ENCODE peak calls at places on chromosomes 11 and 22, in four cellular contexts. M is esophagus squamous epithelium, S is adrenal gland, E is astrocyte. Y is an unnamed sample. For H3K27me3, the result is how much of the 10 kb centered on the place peaks cover.

GRCh38 chr11:86717817-86718501 is 45.5 kb upstream of the ME3 start:
- DNase-seq in M (no peak), S (no peak), E (no peak), Y (no peak)

GRCh38 chr11:65182258-65183170 is 786 bp downstream of the CAPN1 start:
- DNase-seq in M (no peak), S (peak), E (no peak), Y (peak)

GRCh38 chr11:122673706-122674105 is 18.2 kb downstream of the UBASH3B start:
- DNase-seq in M (no peak), S (no peak), E (peak), Y (no peak)

GRCh38 chr22:31083377-31083768 is 2.3 kb downstream of the SMTN start:
- DNase-seq in M (no peak), S (no peak), E (no peak), Y (no peak)

GRCh38 chr22:24768537-24769374 is 5.8 kb downstream of the PIWIL3 start:
- DNase-seq in M (no peak), S (peak), E (peak), Y (peak)

GRCh38 chr11:120555433-120555773 is 43.9 kb downstream of the GRIK4 start:
- DNase-seq in M (no peak), S (no peak), E (no peak), Y (no peak)

GRCh38 chr11:22165799-22166548 is 26.9 kb upstream of the ANO5 start:
- DNase-seq in M (no peak), S (no peak), E (no peak), Y (no peak)

GRCh38 chr11:24437123-24437522 is 59.7 kb upstream of the LUZP2 start:
- DNase-seq in M (no peak), S (no peak), E (no peak), Y (no peak)

DNA sequence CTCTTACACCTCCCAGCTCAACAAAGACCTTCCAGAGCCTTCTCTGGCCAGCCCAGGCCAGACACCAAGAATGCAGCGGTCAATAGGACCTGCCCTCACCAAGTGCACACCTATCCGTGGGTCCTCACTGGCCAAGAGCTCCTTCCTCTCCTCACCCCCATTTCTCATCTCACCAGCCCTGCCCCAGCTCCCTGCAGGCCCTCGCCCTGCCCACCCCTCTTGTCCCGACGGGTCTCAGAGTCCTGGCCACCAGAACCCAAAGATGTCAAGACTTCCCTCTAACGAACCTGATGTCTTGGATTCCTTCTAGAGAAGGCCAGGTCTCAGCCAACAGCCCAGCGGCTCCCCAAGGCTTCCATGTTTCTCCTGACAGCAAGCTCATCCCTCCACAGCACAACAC is 43.6 kb downstream of the IGF2 start:
- DNase-seq in M (no peak), S (no peak), E (no peak), Y (no peak)
- H3K4me3 ChIP-seq in M (no peak), S (no peak), E (no peak), Y (no peak)

GRCh38 chr22:32870474-32870873 is 69.0 kb downstream of the TIMP3 start:
- DNase-seq in M (no peak), S (no peak), E (no peak), Y (no peak)
- TF ChIP-seq CTCF in M (no peak), S (no peak), E (no peak), Y (no peak)

GRCh38 chr22:45882881-45883810 is 93.8 kb downstream of the WNT7B start:
- DNase-seq in M (no peak), S (no peak), E (no peak), Y (no peak)

GRCh38 chr22:45880732-45881523 is 96.0 kb downstream of the WNT7B start:
- DNase-seq in M (no peak), S (no peak), E (no peak), Y (no peak)

GRCh38 chr22:45880091-45880651 is 96.8 kb downstream of the WNT7B start:
- DNase-seq in M (no peak), S (no peak), E (no peak), Y (no peak)

GRCh38 chr22:45879552-45879949 is 97.4 kb downstream of the WNT7B start:
- DNase-seq in M (no peak), S (no peak), E (no peak), Y (no peak)

GRCh38 chr22:45881524-45881875 is 95.5 kb downstream of the WNT7B start:
- DNase-seq in M (no peak), S (no peak), E (no peak), Y (no peak)
- H3K27me3 ChIP-seq in M (half or more), S (under half), E (under half), Y (under half)

DNA sequence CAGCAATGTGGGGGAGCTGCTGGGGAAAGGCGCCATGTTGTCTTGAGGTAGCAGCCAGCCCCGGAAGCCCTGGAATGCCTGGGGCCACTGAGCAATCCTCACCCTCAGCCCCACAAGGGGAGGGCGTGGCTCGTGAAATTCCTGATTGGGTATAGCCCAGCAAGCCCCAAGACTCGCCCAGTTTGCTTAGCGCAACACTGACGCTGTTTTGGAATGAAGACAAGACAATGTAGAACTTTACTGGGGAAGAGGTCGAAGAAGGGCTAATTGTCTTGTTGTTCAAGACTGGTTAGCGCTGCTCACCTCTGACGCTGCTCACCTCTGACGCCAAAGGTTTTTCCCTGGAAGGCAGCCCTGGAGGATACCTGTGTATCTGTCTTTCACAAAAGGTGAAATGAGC is 47.6 kb downstream of the ST3GAL4 start:
- DNase-seq in M (no peak), S (no peak), E (no peak), Y (peak)
- H3K4me3 ChIP-seq in M (no peak), S (no peak), E (no peak), Y (no peak)

GRCh38 chr11:85165819-85166218 is 461.3 kb downstream of the DLG2 start:
- DNase-seq in M (no peak), S (no peak), E (no peak), Y (no peak)
- TF ChIP-seq CTCF in M (no peak), S (no peak), E (no peak), Y (no peak)

DNA sequence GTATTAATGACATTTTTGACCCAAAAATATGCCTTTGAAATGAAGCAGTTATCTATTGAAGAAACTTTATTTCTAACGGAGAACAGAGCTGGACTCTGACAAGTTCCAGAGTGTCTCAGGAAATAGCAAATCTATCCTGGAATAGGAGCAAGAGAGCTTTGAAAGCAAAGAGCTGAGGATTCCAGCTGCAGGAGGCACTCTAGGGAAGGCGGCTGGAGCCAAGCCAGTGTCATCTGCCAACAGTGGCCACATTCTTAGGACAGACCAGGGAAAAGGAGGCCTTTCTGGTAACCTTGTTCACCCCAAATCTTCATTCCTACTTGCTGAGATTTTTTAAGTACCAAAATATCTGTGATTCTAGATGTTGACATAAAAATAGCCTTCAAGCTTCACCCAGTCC is 493.5 kb upstream of the B3GAT1 start:
- DNase-seq in M (no peak), S (no peak), E (no peak), Y (no peak)
- H3K27me3 ChIP-seq in M (under half), S (under half), E (under half), Y (under half)

DNA sequence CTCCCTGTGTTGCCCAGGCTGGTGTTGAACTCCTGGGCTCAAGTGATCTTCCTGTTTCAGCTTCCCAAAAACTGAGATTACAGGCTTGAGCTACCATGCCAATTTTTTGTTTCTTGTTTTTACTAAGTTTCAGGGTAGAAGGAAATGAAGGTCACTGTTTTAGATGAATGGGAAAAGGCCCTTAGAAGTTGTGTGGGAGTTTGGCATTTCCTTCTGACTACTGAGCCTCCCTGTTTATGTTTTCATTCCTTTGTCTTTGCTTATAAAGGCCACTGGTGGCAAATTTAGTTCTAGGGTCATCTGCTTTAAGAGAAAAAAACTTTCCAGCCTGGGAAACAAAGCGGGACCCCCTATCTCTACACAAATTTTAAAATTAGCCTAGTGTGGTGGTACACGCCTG is 22.1 kb downstream of the SRPRA start:
- DNase-seq in M (no peak), S (no peak), E (peak), Y (no peak)
- H3K4me3 ChIP-seq in M (no peak), S (no peak), E (no peak), Y (no peak)

GRCh38 chr22:17475318-17476212 is 87.7 kb upstream of the SLC25A18 start:
- DNase-seq in M (no peak), S (no peak), E (no peak), Y (no peak)
- TF ChIP-seq CTCF in M (no peak), S (no peak), E (no peak), Y (no peak)

GRCh38 chr11:66617148-66617814 is 851 bp downstream of the RBM14 start:
- DNase-seq in M (no peak), S (peak), E (peak), Y (peak)
- H3K27me3 ChIP-seq in M (under half), S (under half), E (under half), Y (under half)

GRCh38 chr22:20552450-20552894 is 45.1 kb downstream of the MED15 start:
- DNase-seq in M (no peak), S (peak), E (no peak), Y (no peak)
- H3K4me3 ChIP-seq in M (no peak), S (no peak), E (no peak), Y (no peak)

Y was measured in bronchial epithelial cell.